ENCODE peak calls at places on chromosome 16, in seven cellular contexts. F, V, P, U, C, W and Z are unnamed samples. For H3K27me3, the result is how much of the 10 kb centered on the place peaks cover.

GRCh38 chr16:75534560-75535205 is 1.2 kb downstream of the CHST5 start:
- DNase-seq in F (no peak), V (no peak), P (no peak), U (no peak), C (no peak), W (no peak), Z (no peak)

GRCh38 chr16:22055881-22056280 is 36.5 kb upstream of the VWA3A start:
- DNase-seq in F (no peak), V (no peak), P (no peak), U (no peak), C (no peak), W (peak), Z (no peak)

GRCh38 chr16:75250809-75251279 is 580 bp downstream of the BCAR1 start:
- DNase-seq in F (no peak), V (no peak), P (peak), U (no peak), C (peak), W (no peak), Z (no peak)

GRCh38 chr16:30063893-30064745 is 1.4 kb upstream of the ALDOA start:
- DNase-seq in F (peak), V (peak), P (peak), U (no peak), C (peak), W (peak), Z (no peak)

GRCh38 chr16:30457256-30457655 is 11.6 kb upstream of the SEPHS2 start:
- DNase-seq in F (no peak), V (no peak), P (no peak), U (no peak), C (no peak), W (no peak), Z (no peak)

GRCh38 chr16:4393243-4393606 is 21.6 kb downstream of the VASN start:
- DNase-seq in F (peak), V (no peak), P (peak), U (no peak), C (peak), W (no peak), Z (no peak)

GRCh38 chr16:29975811-29976511 is 2.3 kb downstream of the TAOK2 start:
- DNase-seq in F (no peak), V (no peak), P (peak), U (no peak), C (no peak), W (no peak), Z (no peak)

GRCh38 chr16:60064026-60064425 is 1329.9 kb upstream of the GOT2 start:
- DNase-seq in F (no peak), V (no peak), P (no peak), U (no peak), C (no peak), W (no peak), Z (no peak)

GRCh38 chr16:82649766-82650165 is 23.0 kb downstream of the CDH13 start:
- DNase-seq in F (no peak), V (no peak), P (no peak), U (no peak), C (no peak), W (no peak), Z (no peak)

GRCh38 chr16:6193718-6194117 is 1096.1 kb upstream of the EEF2KMT start:
- DNase-seq in F (no peak), V (no peak), P (peak), U (no peak), C (no peak), W (peak), Z (no peak)

GRCh38 chr16:12271006-12271405 is 294.5 kb downstream of the SNX29 start:
- DNase-seq in F (no peak), V (no peak), P (peak), U (no peak), C (no peak), W (peak), Z (no peak)

GRCh38 chr16:89121691-89122321 is 28.2 kb downstream of the ACSF3 start:
- DNase-seq in F (no peak), V (no peak), P (no peak), U (no peak), C (no peak), W (no peak), Z (no peak)

GRCh38 chr16:56332464-56333079 is 92.8 kb downstream of the AMFR start:
- DNase-seq in F (no peak), V (no peak), P (peak), U (no peak), C (peak), W (peak), Z (no peak)

GRCh38 chr16:52649870-52650269 is 102.9 kb upstream of the TOX3 start:
- DNase-seq in F (no peak), V (no peak), P (no peak), U (no peak), C (no peak), W (no peak), Z (no peak)

GRCh38 chr16:62135903-62136302 is 99.7 kb upstream of the CDH8 start:
- DNase-seq in F (no peak), V (no peak), P (no peak), U (no peak), C (no peak), W (no peak), Z (no peak)

GRCh38 chr16:55908641-55909040 is 33.5 kb upstream of the CES5A start:
- DNase-seq in F (no peak), V (no peak), P (no peak), U (no peak), C (no peak), W (no peak), Z (no peak)

GRCh38 chr16:28983644-28984043 is 1.2 kb upstream of the LAT start:
- DNase-seq in F (no peak), V (no peak), P (no peak), U (no peak), C (no peak), W (no peak), Z (no peak)

GRCh38 chr16:82460761-82461160 is 166.0 kb upstream of the CDH13 start:
- DNase-seq in F (no peak), V (no peak), P (no peak), U (no peak), C (no peak), W (no peak), Z (no peak)

GRCh38 chr16:79270011-79270410 is 330.5 kb downstream of the MAF start:
- DNase-seq in F (no peak), V (no peak), P (no peak), U (no peak), C (no peak), W (no peak), Z (no peak)

GRCh38 chr16:70635356-70636016 is 10.9 kb upstream of the IL34 start:
- DNase-seq in F (no peak), V (no peak), P (peak), U (no peak), C (no peak), W (no peak), Z (no peak)

GRCh38 chr16:72997141-72997542 is 50.8 kb downstream of the ZFHX3 start:
- DNase-seq in F (peak), V (no peak), P (peak), U (no peak), C (peak), W (no peak), Z (no peak)

GRCh38 chr16:86572041-86572521 is 5.5 kb downstream of the FOXC2 start:
- DNase-seq in F (no peak), V (no peak), P (no peak), U (no peak), C (no peak), W (peak), Z (no peak)

GRCh38 chr16:54928016-54928356 is 2.7 kb upstream of the IRX5 start:
- DNase-seq in F (no peak), V (no peak), P (no peak), U (no peak), C (no peak), W (no peak), Z (no peak)

GRCh38 chr16:4263504-4264436 is 9.1 kb downstream of the TFAP4 start:
- DNase-seq in F (no peak), V (no peak), P (no peak), U (no peak), C (peak), W (peak), Z (no peak)

GRCh38 chr16:81431554-81432353 is 12.9 kb upstream of the CMIP start:
- DNase-seq in F (no peak), V (peak), P (peak), U (no peak), C (peak), W (no peak), Z (no peak)

GRCh38 chr16:11681526-11681925 is 13.3 kb downstream of the SNN start:
- DNase-seq in F (no peak), V (peak), P (no peak), U (no peak), C (no peak), W (no peak), Z (no peak)

GRCh38 chr16:53863861-53864260 is 159.9 kb downstream of the FTO start:
- DNase-seq in F (no peak), V (no peak), P (no peak), U (no peak), C (no peak), W (no peak), Z (no peak)

GRCh38 chr16:5383737-5384136 is 286.1 kb upstream of the EEF2KMT start:
- DNase-seq in F (no peak), V (no peak), P (no peak), U (no peak), C (no peak), W (no peak), Z (no peak)

GRCh38 chr16:82059983-82060421 is 24.9 kb downstream of the HSD17B2 start:
- DNase-seq in F (no peak), V (no peak), P (no peak), U (no peak), C (no peak), W (no peak), Z (no peak)

GRCh38 chr16:4330277-4330882 is 14.5 kb downstream of the GLIS2 start:
- DNase-seq in F (peak), V (no peak), P (peak), U (no peak), C (peak), W (peak), Z (no peak)

GRCh38 chr16:1771864-1772361 is 570 bp upstream of the NME3 start:
- DNase-seq in F (no peak), V (no peak), P (no peak), U (no peak), C (no peak), W (peak), Z (no peak)

GRCh38 chr16:30903002-30903401 is 6.6 kb downstream of the CTF1 start:
- DNase-seq in F (no peak), V (no peak), P (no peak), U (no peak), C (no peak), W (no peak), Z (no peak)

GRCh38 chr16:6492742-6493141 is 839.9 kb upstream of the RBFOX1 start:
- DNase-seq in F (no peak), V (no peak), P (no peak), U (no peak), C (no peak), W (no peak), Z (no peak)

GRCh38 chr16:11416228-11417001 is 71.2 kb downstream of the RMI2 start:
- DNase-seq in F (no peak), V (no peak), P (no peak), U (no peak), C (no peak), W (no peak), Z (no peak)

GRCh38 chr16:53881371-53881770 is 177.4 kb downstream of the FTO start:
- DNase-seq in F (no peak), V (no peak), P (peak), U (no peak), C (no peak), W (no peak), Z (no peak)

GRCh38 chr16:23183486-23183862 is 929 bp downstream of the SCNN1G start:
- DNase-seq in F (no peak), V (no peak), P (no peak), U (no peak), C (no peak), W (no peak), Z (no peak)

GRCh38 chr16:23185661-23186060 is 3.1 kb downstream of the SCNN1G start:
- DNase-seq in F (no peak), V (no peak), P (no peak), U (no peak), C (no peak), W (no peak), Z (no peak)

GRCh38 chr16:23181506-23181905 is 1.0 kb upstream of the SCNN1G start:
- DNase-seq in F (no peak), V (no peak), P (no peak), U (no peak), C (no peak), W (no peak), Z (no peak)

GRCh38 chr16:23182206-23182674 is 305 bp upstream of the SCNN1G start:
- DNase-seq in F (peak), V (peak), P (peak), U (no peak), C (peak), W (peak), Z (no peak)

DNA sequence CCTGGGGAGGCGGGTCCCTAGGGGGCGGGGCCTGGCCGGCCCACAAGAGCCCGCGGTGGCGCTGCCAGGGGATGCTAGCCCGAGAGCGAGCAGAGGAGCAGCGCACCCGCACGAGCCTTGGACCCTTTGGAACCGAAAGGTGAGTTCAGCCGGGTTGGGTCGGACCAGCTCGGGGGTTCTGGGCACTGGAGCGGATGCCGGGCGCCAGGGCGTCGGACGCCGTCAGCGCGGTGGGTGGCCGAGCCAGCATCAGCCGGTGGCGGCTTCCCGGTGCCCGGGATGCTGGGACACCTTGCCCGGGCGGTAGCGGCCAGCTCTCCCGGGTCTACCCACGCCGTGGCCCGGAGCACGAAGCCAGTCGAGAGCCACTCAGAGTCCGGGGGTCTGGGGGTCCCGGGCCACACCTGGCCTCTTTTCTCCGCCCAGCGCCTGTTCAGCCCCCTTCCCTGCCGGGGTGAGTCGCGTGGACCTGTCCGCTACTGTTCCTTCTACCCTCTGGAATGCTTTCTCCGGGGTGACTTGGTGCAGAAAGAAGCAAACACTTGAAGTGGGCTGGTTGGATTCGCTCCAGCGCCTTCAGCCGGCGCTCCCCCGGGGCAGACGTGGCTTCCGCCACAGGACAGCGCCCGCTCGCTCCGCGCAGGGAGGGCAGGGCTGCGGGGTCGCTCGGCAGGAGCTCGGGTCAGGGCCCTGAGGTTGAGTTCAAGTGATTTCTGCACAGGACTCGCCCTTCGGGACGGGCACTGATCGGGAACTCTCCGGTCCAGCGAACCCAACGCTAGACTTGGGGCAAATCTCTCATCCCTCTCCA is at the start of gene SCNN1G:
- DNase-seq in F (no peak), V (no peak), P (no peak), U (no peak), C (no peak), W (peak), Z (no peak)
- H3K27me3 ChIP-seq in F (under half), V (under half), P (under half), U (under half), C (under half), W (under half), Z (under half)

DNA sequence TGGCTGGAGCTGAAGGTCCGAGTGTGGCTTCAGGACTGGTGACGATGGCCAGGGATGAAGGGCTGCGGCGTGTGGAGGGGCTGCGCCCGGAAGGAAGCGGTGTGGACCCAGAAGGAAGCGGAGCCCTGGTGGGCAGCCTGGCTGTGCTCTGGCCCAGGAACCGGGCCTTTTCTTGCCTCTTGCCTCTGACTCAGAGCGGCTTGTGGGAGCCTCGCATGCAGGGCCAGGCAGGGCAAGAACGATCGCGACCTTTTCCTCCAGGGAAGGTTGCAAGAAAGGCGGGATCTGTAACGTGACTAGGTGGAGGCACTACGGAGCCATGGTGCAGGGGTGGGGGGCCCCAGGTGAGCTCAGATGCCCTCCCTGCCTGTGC is 78.0 kb downstream of the JPH3 start:
- DNase-seq in F (no peak), V (no peak), P (no peak), U (no peak), C (no peak), W (no peak), Z (no peak)
- H3K27me3 ChIP-seq in F (under half), V (under half), P (under half), U (under half), C (under half), W (under half), Z (half or more)

GRCh38 chr16:51132484-51132883 is 18.6 kb downstream of the SALL1 start:
- DNase-seq in F (no peak), V (no peak), P (no peak), U (no peak), C (no peak), W (no peak), Z (no peak)

GRCh38 chr16:51131619-51132018 is 19.5 kb downstream of the SALL1 start:
- DNase-seq in F (no peak), V (no peak), P (no peak), U (no peak), C (no peak), W (no peak), Z (no peak)

GRCh38 chr16:51133691-51134090 is 17.4 kb downstream of the SALL1 start:
- DNase-seq in F (no peak), V (no peak), P (no peak), U (no peak), C (no peak), W (no peak), Z (no peak)

GRCh38 chr16:51134269-51134812 is 16.7 kb downstream of the SALL1 start:
- DNase-seq in F (no peak), V (no peak), P (no peak), U (no peak), C (peak), W (peak), Z (no peak)

DNA sequence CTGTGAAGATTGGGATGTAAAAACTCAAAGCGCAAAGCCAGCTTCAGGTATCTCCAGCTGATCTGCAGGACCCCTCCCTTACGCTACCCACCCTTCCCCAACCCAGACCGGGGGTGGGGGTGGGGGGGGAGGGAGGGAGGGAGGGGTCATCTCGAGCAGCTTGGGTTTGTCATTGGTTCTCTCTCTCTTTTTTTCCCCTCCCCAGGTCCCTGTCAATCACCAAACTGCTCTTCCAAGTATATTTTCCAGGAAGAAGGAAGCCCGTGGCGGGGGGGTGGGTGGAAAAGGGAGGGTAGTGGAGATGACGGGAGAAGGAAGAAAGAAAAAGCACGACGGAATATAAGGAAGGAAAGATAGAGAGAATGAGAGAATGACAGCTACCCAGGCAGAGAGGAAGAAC is 17.9 kb downstream of the SALL1 start:
- DNase-seq in F (no peak), V (no peak), P (no peak), U (no peak), C (peak), W (peak), Z (no peak)
- H3K27me3 ChIP-seq in F (under half), V (under half), P (under half), U (under half), C (under half), W (under half), Z (under half)

GRCh38 chr16:68411086-68411485 is 37.2 kb downstream of the SMPD3 start:
- DNase-seq in F (no peak), V (no peak), P (no peak), U (no peak), C (no peak), W (no peak), Z (no peak)
- H3K27me3 ChIP-seq in F (under half), V (under half), P (under half), U (under half), C (under half), W (under half), Z (under half)

DNA sequence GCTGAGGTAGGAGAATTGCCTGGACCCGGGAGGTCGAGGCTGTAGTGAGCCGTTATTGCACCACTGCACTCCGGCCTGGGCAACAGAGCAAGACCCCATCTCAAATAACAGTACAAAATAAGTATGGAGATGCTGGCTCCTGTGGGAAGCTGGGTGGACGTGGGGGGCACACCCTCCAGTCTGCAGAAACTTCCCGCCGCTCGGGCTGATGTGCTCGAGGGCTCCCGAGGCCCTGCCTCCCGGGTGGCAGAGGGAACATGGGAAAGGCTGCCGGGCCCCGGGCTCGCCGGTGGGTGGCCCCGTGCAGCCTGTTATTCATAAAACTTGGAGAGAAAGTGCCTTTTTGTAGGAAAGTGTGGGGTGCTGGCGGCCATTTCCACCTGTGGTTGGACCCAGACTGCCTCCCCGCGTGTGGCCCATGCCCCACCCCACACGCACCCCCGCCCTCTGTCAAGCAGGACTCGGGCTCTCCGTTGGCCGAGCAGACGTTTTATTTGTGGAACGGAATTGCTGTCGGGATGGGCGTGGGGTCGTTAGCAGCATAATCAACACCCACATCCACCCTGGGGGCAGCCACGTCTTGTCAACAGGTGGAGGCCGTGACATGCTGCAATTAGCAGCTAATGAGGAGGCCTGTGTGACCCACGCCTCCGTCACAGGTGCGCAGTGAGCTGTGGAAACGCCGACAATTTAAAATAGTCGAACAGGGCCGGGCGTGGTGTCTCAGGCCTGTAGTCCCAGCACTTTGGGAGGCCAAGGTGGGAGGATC is 7.4 kb upstream of the CIAO3 start:
- DNase-seq in F (no peak), V (no peak), P (no peak), U (no peak), C (no peak), W (no peak), Z (no peak)
- H3K27me3 ChIP-seq in F (under half), V (under half), P (under half), U (under half), C (under half), W (under half), Z (under half)

DNA sequence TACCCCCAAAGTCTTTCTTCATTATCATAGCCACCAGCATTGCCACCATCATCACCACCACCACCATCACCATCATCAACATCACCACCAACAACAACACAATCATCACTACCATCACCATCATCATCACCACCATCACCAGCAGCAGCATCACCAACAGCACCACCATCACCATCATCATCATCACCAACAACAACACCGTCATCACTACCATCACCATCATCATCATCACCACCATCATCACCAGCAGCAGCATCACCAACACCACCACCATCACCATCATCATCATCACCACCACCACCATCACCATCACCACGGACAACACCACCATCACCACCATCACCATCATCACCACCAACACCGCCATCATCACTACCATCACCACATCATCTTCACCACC is 500 bp upstream of the TMEM114 start:
- DNase-seq in F (no peak), V (no peak), P (no peak), U (no peak), C (no peak), W (no peak), Z (no peak)
- H3K27me3 ChIP-seq in F (under half), V (under half), P (under half), U (under half), C (under half), W (under half), Z (under half)

GRCh38 chr16:9047689-9048301 is 43.6 kb upstream of the HAPSTR1 start:
- DNase-seq in F (peak), V (peak), P (peak), U (peak), C (peak), W (peak), Z (peak)
- H3K27me3 ChIP-seq in F (under half), V (under half), P (under half), U (under half), C (under half), W (under half), Z (under half)